ENCODE peak calls at places on chromosomes 6 and 20, in four cellular contexts. E, V, D and B are unnamed samples.

GRCh38 chr6:40138273-40138720 is 204.0 kb upstream of the MOCS1 start:
- DNase-seq in V (no peak), D (no peak), E (no peak), B (no peak)

GRCh38 chr20:17210983-17211382 is 15.9 kb upstream of the PCSK2 start:
- DNase-seq in V (peak), E (no peak), D (no peak), B (no peak)

GRCh38 chr6:350371-350770 is 41.2 kb upstream of the IRF4 start:
- DNase-seq in E (no peak), V (no peak), D (no peak), B (no peak)

GRCh38 chr6:116969211-116969863 is 92.3 kb downstream of the RFX6 start:
- DNase-seq in D (no peak), E (peak), V (peak), B (peak)

GRCh38 chr20:21981607-21982344 is 276.3 kb downstream of the PAX1 start:
- DNase-seq in D (no peak), E (no peak), V (no peak), B (no peak)

GRCh38 chr6:28585335-28585734 is 59.7 kb downstream of the GPX5 start:
- DNase-seq in D (no peak), V (no peak), E (no peak), B (no peak)

GRCh38 chr6:101803146-101803545 is 409.6 kb downstream of the GRIK2 start:
- DNase-seq in V (no peak), E (no peak), D (no peak), B (no peak)

GRCh38 chr20:5974531-5974930 is 24.1 kb downstream of the MCM8 start:
- DNase-seq in V (no peak), D (no peak), E (no peak), B (no peak)

GRCh38 chr6:14117158-14118090 is at the start of gene CD83:
- DNase-seq in D (peak), V (peak), E (no peak), B (peak)

GRCh38 chr20:25600632-25601031 is 15.3 kb upstream of the NINL start:
- DNase-seq in V (no peak), E (no peak), D (no peak), B (no peak)

GRCh38 chr6:108564178-108564577 is 3.5 kb downstream of the FOXO3 start:
- DNase-seq in V (no peak), D (no peak), E (no peak), B (peak)

GRCh38 chr6:16749516-16750485 is 11.5 kb downstream of the ATXN1 start:
- DNase-seq in D (no peak), V (no peak), E (no peak), B (no peak)

GRCh38 chr6:148525453-148525852 is 182.8 kb downstream of the SASH1 start:
- DNase-seq in V (no peak), E (no peak), D (no peak), B (peak)

GRCh38 chr20:52031206-52031573 is 160.4 kb downstream of the ZFP64 start:
- DNase-seq in D (no peak), V (no peak), E (peak), B (peak)

GRCh38 chr6:110476046-110476849 is at the start of gene SLC22A16:
- DNase-seq in D (no peak), V (peak), E (no peak), B (no peak)

GRCh38 chr6:55174211-55175013 is at the start of gene HCRTR2:
- DNase-seq in E (no peak), D (peak), V (peak), B (no peak)

GRCh38 chr6:157667211-157668033 is 155.6 kb upstream of the SNX9 start:
- DNase-seq in D (peak), V (peak), E (no peak), B (peak)

GRCh38 chr20:45406260-45407066 is 1.6 kb upstream of the DBNDD2 start:
- DNase-seq in E (no peak), V (peak), D (peak), B (peak)

GRCh38 chr6:156686429-156686939 is 90.7 kb upstream of the ARID1B start:
- DNase-seq in E (no peak), V (no peak), D (peak), B (peak)

GRCh38 chr20:50395258-50395729 is 114.9 kb upstream of the PTPN1 start:
- DNase-seq in V (no peak), E (no peak), D (no peak), B (no peak)

GRCh38 chr6:43951063-43951755 is 176.0 kb downstream of the MRPL14 start:
- DNase-seq in E (no peak), D (peak), V (no peak), B (peak)

GRCh38 chr20:10111144-10111771 is 76.5 kb downstream of the ANKEF1 start:
- DNase-seq in E (no peak), D (no peak), V (no peak), B (no peak)

GRCh38 chr6:13395272-13396237 is 67.2 kb upstream of the TBC1D7 start:
- DNase-seq in D (no peak), V (peak), E (peak), B (no peak)

DNA sequence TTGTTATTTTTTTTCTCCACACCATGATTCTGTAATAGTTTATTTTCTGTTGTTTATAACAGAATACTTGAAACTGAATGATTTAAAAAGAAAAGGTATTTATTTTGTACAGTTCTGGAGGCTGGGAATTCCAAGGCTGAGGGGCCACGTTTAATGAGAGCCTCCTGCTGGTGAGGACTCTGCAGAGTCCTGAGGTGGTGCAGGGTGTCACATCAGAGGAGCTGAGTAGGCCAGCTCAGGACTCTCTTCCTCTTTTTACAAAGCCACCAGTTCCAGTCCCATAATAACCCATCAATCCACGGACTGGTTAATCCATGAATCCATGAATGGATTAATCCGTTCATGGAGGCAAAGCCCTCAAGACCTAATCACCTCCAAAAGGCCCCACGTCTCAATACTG is 71.6 kb downstream of the TFAP2A start:
- DNase-seq in D (no peak), E (no peak), V (no peak), B (no peak)
- TF ChIP-seq CTCF in D (peak), E (no peak), V (no peak), B (no peak)

GRCh38 chr20:38601216-38602184 is at the start of gene ARHGAP40:
- DNase-seq in E (no peak), V (peak), D (peak), B (peak)
- TF ChIP-seq CTCF in E (peak), V (peak), D (peak), B (peak)

DNA sequence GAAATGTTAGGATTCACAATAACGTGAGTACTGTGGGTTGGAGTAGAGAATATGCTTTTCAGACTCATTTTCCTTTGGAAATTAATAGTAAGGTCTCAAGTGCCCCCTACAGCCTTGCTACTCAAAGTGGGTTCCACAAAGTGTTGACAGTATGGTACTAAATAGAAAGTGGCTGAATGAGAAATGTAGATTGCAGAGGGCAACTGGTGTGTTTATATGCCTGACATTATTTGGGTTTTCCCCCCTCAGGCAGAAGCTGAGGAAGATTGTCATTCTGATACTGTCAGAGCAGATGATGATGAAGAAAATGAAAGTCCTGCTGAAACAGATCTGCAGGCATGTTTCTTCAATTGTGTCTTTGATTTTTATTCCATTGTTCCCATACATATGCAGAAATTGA is 5.6 kb downstream of the FBXO9 start:
- DNase-seq in V (peak), E (no peak), D (no peak), B (peak)
- TF ChIP-seq CTCF in V (no peak), E (peak), D (no peak), B (peak)

GRCh38 chr6:104995989-104996617 is 39.2 kb downstream of the LIN28B start:
- DNase-seq in E (no peak), D (no peak), V (peak), B (no peak)
- TF ChIP-seq CTCF in E (no peak), D (no peak), V (peak), B (no peak)

GRCh38 chr6:88120635-88121034 is 45.5 kb downstream of the CNR1 start:
- DNase-seq in D (no peak), V (no peak), E (no peak), B (no peak)

GRCh38 chr6:88115307-88115706 is 50.8 kb downstream of the CNR1 start:
- DNase-seq in E (no peak), D (no peak), V (no peak), B (no peak)

GRCh38 chr6:88119769-88120168 is 46.4 kb downstream of the CNR1 start:
- DNase-seq in D (no peak), V (peak), E (no peak), B (no peak)

DNA sequence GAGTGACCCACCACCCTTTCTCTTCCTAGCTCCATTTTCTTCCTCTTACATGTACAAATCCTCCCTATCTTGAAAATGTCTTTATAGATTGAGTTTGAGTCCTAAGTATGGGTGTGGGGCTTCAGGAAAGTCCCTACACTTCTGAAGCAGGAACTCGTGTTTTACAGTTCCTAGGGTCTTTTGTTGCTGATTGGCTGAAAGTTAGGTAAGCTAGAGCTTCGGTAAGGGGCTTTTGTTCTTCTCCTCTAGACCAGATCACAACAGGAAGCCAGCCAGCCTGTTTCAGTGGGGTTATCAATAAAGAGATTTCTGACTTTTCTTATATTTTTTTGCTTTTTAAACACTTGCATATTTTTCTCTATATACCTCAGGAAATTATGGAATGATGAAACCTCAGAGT is 51.3 kb downstream of the CNR1 start:
- DNase-seq in D (no peak), V (no peak), E (no peak), B (no peak)
- TF ChIP-seq CTCF in D (no peak), V (no peak), E (no peak), B (no peak)

GRCh38 chr20:63163171-63163570 is 52.8 kb downstream of the YTHDF1 start:
- DNase-seq in V (no peak), D (no peak), E (no peak), B (no peak)
- TF ChIP-seq CTCF in V (no peak), D (no peak), E (no peak), B (no peak)